ENCODE peak calls at places on chromosomes 3 and 15, in nine cellular contexts. F, W, O, U, D, E, M, Q and P are unnamed samples.

GRCh38 chr15:30030350-30030749 is 52.4 kb upstream of the GOLGA8J start:
- DNase-seq in F (no peak), W (no peak), O (no peak), U (no peak), D (no peak), E (no peak), M (no peak), Q (no peak), P (no peak)

GRCh38 chr15:40554164-40554530 is 10.7 kb downstream of the CCDC32 start:
- DNase-seq in F (no peak), W (no peak), O (no peak), U (no peak), D (no peak), E (no peak), M (no peak), Q (no peak), P (no peak)

GRCh38 chr3:142963266-142964149 is at the start of gene PAQR9:
- DNase-seq in F (peak), W (no peak), O (no peak), U (no peak), D (no peak), E (no peak), M (no peak), Q (no peak), P (peak)

GRCh38 chr15:89621547-89621946 is 33.7 kb downstream of the KIF7 start:
- DNase-seq in F (no peak), W (no peak), O (no peak), U (no peak), D (no peak), E (no peak), M (no peak), Q (no peak), P (no peak)

GRCh38 chr3:196942915-196943277 is 568 bp upstream of the NCBP2 start:
- DNase-seq in F (no peak), W (no peak), O (peak), U (no peak), D (no peak), E (peak), M (no peak), Q (no peak), P (no peak)

GRCh38 chr3:183513046-183513706 is 42.3 kb downstream of the KLHL6 start:
- DNase-seq in F (no peak), W (no peak), O (no peak), U (no peak), D (peak), E (no peak), M (peak), Q (peak), P (no peak)

GRCh38 chr3:49618412-49618811 is 55.7 kb upstream of the APEH start:
- DNase-seq in F (no peak), W (no peak), O (no peak), U (no peak), D (no peak), E (no peak), M (no peak), Q (no peak), P (no peak)

GRCh38 chr3:138451595-138452162 is 17.3 kb downstream of the ESYT3 start:
- DNase-seq in F (peak), W (no peak), O (no peak), U (no peak), D (no peak), E (no peak), M (no peak), Q (no peak), P (no peak)

GRCh38 chr3:14397940-14398800 is 4.2 kb upstream of the SLC6A6 start:
- DNase-seq in F (no peak), W (no peak), O (no peak), U (no peak), D (no peak), E (no peak), M (no peak), Q (no peak), P (no peak)

GRCh38 chr3:11699083-11699427 is 55.3 kb upstream of the VGLL4 start:
- DNase-seq in F (no peak), W (no peak), O (no peak), U (peak), D (no peak), E (no peak), M (no peak), Q (no peak), P (no peak)

GRCh38 chr15:41020829-41021228 is 67.6 kb downstream of the CHAC1 start:
- DNase-seq in F (no peak), W (no peak), O (no peak), U (no peak), D (no peak), E (no peak), M (no peak), Q (no peak), P (no peak)